ENCODE peak calls at places on chromosomes 4 and X, in eight cellular contexts. N is uterus, U is GM13977, L is HFF-Myc, I is GM12864, Q is astrocyte, Z is fibroblast of mammary gland, G is adrenal gland. C is an unnamed sample.

GRCh38 chr4:84499065-84499982 is at the start of gene NKX6-1:
- DNase-seq in N (peak; percentile 54), U (no peak), L (no peak), I (no peak), Q (peak; percentile 70), Z (peak; percentile 80), G (peak; percentile 58), C (peak; percentile 62)

GRCh38 chr4:186845137-186845842 is 121.6 kb upstream of the FAT1 start:
- DNase-seq in N (peak; percentile 25), U (no peak), L (no peak), I (no peak), Q (peak; percentile 96), Z (peak; percentile 82), G (no peak), C (no peak)

GRCh38 chrX:31420711-31421151 is 348.9 kb upstream of the FTHL17 start:
- DNase-seq in N (no peak), U (no peak), L (no peak), I (no peak), Q (peak; percentile 10), Z (peak; percentile 32), G (no peak), C (peak; percentile 69)

GRCh38 chrX:109920868-109921267 is 82.0 kb upstream of the TMEM164 start:
- DNase-seq in N (no peak), U (no peak), L (no peak), I (no peak), Q (no peak), Z (no peak), G (no peak), C (no peak)

GRCh38 chr4:182827981-182828677 is 89.1 kb downstream of the DCTD start:
- DNase-seq in N (no peak), U (no peak), L (no peak), I (no peak), Q (no peak), Z (no peak), G (no peak), C (no peak)

GRCh38 chrX:123860983-123861382 is 1.1 kb downstream of the XIAP start:
- DNase-seq in N (no peak), U (no peak), L (no peak), I (no peak), Q (no peak), Z (peak; percentile 30), G (no peak), C (peak; percentile 56)

GRCh38 chr4:173274744-173275143 is 59.4 kb downstream of the HMGB2 start:
- DNase-seq in N (no peak), U (no peak), L (no peak), I (no peak), Q (no peak), Z (no peak), G (no peak), C (no peak)

GRCh38 chr4:147984065-147984777 is 252.3 kb downstream of the ARHGAP10 start:
- DNase-seq in N (no peak), U (peak; percentile 45), L (peak; percentile 38), I (no peak), Q (no peak), Z (peak; percentile 56), G (peak; percentile 46), C (peak; percentile 73)

GRCh38 chr4:1249731-1250526 is 999 bp upstream of the CTBP1 start:
- DNase-seq in N (peak; percentile 68), U (peak; percentile 85), L (no peak), I (no peak), Q (peak; percentile 61), Z (no peak), G (peak; percentile 53), C (no peak)

GRCh38 chr4:74969507-74970474 is 36.9 kb downstream of the PARM1 start:
- DNase-seq in N (no peak), U (no peak), L (no peak), I (no peak), Q (no peak), Z (peak; percentile 5), G (no peak), C (peak; percentile 90)

GRCh38 chr4:140691369-140691768 is 64.8 kb downstream of the TBC1D9 start:
- DNase-seq in N (no peak), U (no peak), L (no peak), I (no peak), Q (peak; percentile 20), Z (peak; percentile 68), G (no peak), C (no peak)

GRCh38 chr4:52823478-52824092 is 38.5 kb upstream of the RASL11B start:
- DNase-seq in N (no peak), U (no peak), L (peak; percentile 52), I (no peak), Q (peak; percentile 79), Z (peak; percentile 92), G (no peak), C (no peak)

GRCh38 chr4:102501635-102502382 is 650 bp downstream of the NFKB1 start:
- DNase-seq in N (peak; percentile 69), U (peak; percentile 56), L (no peak), I (peak; percentile 67), Q (peak; percentile 78), Z (peak; percentile 72), G (peak; percentile 81), C (peak; percentile 74)

GRCh38 chrX:9873952-9874351 is 87.7 kb downstream of the SHROOM2 start:
- DNase-seq in N (no peak), U (peak; percentile 67), L (no peak), I (no peak), Q (no peak), Z (no peak), G (peak; percentile 64), C (peak; percentile 31)

GRCh38 chrX:261858-262390 is 19.3 kb upstream of the PLCXD1 start:
- DNase-seq in N (no peak), U (no peak), L (no peak), I (no peak), Q (no peak), Z (no peak), G (no peak), C (no peak)

GRCh38 chrX:107442914-107443527 is 6.4 kb upstream of the FRMPD3 start:
- DNase-seq in N (no peak), U (no peak), L (no peak), I (no peak), Q (no peak), Z (no peak), G (no peak), C (no peak)

GRCh38 chrX:112512509-112512908 is 167.2 kb downstream of the LHFPL1 start:
- DNase-seq in N (no peak), U (no peak), L (no peak), I (no peak), Q (no peak), Z (no peak), G (no peak), C (no peak)

GRCh38 chr4:176789955-176790354 is 2.8 kb downstream of the VEGFC start:
- DNase-seq in N (no peak), U (peak; percentile 73), L (peak; percentile 87), I (peak; percentile 1), Q (peak; percentile 56), Z (peak; percentile 92), G (no peak), C (peak; percentile 68)

GRCh38 chrX:126770179-126770578 is 49.4 kb upstream of the PRR32 start:
- DNase-seq in N (no peak), U (peak; percentile 47), L (no peak), I (no peak), Q (no peak), Z (peak; percentile 2), G (peak; percentile 27), C (peak; percentile 51)

GRCh38 chrX:116961872-116962582 is 499.3 kb upstream of the CT83 start:
- DNase-seq in N (no peak), U (no peak), L (no peak), I (no peak), Q (no peak), Z (peak; percentile 13), G (no peak), C (no peak)
- TF ChIP-seq CTCF in N (no peak), U (no peak), L (no peak), I (no peak), Q (no peak), Z (peak; percentile 10), G (no peak), C (no peak)

DNA sequence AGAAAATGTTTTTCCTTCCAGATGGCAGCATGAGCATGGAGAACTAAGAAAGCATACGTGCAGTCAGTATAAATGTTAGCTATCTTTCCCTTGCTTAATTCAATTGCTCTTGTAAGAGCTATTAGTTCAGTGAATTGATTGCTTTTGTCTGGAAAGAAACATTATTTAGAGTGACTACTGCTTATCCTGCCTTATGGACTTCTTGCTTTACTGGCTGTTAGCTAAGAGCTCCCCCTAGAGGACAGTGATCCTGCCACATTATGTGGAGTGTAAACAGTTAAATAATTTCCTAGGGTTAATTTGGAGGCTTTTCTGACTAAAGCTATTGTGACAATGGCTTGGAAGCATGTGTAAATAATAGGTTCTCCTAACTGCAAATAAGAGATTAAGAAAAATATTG is 1402.4 kb downstream of the FAM133A start:
- DNase-seq in N (no peak), U (no peak), L (no peak), I (no peak), Q (no peak), Z (peak; percentile 60), G (no peak), C (peak; percentile 52)
- TF ChIP-seq CTCF in N (no peak), U (peak; percentile 77), L (peak; percentile 49), I (peak; percentile 33), Q (peak; percentile 47), Z (peak; percentile 74), G (no peak), C (peak; percentile 53)

GRCh38 chrX:104482757-104483156 is 83.2 kb upstream of the IL1RAPL2 start:
- DNase-seq in N (no peak), U (no peak), L (no peak), I (no peak), Q (no peak), Z (peak; percentile 4), G (no peak), C (no peak)
- TF ChIP-seq CTCF in N (no peak), U (no peak), L (no peak), I (no peak), Q (no peak), Z (peak; percentile 39), G (no peak), C (no peak)

GRCh38 chrX:134023851-134024281 is 38.5 kb upstream of the GPC3 start:
- DNase-seq in N (no peak), U (no peak), L (no peak), I (no peak), Q (no peak), Z (no peak), G (no peak), C (peak; percentile 51)

GRCh38 chrX:134024686-134025377 is 39.4 kb upstream of the GPC3 start:
- DNase-seq in N (no peak), U (no peak), L (no peak), I (no peak), Q (no peak), Z (no peak), G (no peak), C (no peak)

GRCh38 chrX:134019567-134020206 is 34.3 kb upstream of the GPC3 start:
- DNase-seq in N (no peak), U (no peak), L (no peak), I (no peak), Q (no peak), Z (no peak), G (no peak), C (no peak)

GRCh38 chrX:134025986-134026731 is 40.8 kb upstream of the GPC3 start:
- DNase-seq in N (no peak), U (no peak), L (no peak), I (no peak), Q (no peak), Z (no peak), G (no peak), C (peak; percentile 22)

DNA sequence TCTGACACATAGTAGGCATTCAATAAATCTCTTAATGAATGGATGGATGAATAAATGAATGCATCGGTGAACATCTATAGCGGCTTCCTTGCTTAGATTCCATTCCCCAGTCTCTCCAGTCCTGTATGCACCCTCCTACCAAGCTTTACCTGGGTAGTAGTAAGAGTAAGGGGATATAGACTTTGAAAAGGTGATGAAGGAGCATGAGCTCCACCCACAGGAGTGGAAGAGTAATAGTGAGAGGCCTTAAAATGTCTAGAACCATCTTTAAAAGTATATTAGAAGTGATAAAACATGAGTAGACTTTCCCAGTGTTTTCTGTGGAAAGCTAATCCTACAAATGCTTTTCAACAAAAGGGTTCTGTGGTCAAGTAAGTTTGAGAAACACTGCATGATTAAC is 35.5 kb upstream of the GPC3 start:
- DNase-seq in N (no peak), U (no peak), L (no peak), I (no peak), Q (no peak), Z (no peak), G (no peak), C (peak; percentile 30)
- TF ChIP-seq CTCF in N (no peak), U (no peak), L (no peak), I (no peak), Q (no peak), Z (no peak), G (no peak), C (no peak)